ENCODE peak calls at places on chromosomes 7 and 10, in four cellular contexts. X is CD8-positive, alpha-beta T cell; Y is frontal cortex; W is GM12891. I is an unnamed sample.

GRCh38 chr10:27914888-27915287 is 84.0 kb downstream of the ODAD2 start:
- DNase-seq in X (no peak), Y (no peak), W (no peak), I (no peak)

GRCh38 chr10:73591935-73592699 is 975 bp upstream of the USP54 start:
- DNase-seq in X (no peak), Y (peak; percentile 53), W (peak; percentile 19), I (no peak)

GRCh38 chr7:44891372-44891771 is 6.0 kb upstream of the PURB start:
- DNase-seq in X (peak; percentile 58), Y (no peak), W (no peak), I (no peak)

GRCh38 chr7:157490465-157490912 is 153.7 kb downstream of the DNAJB6 start:
- DNase-seq in X (peak; percentile 46), Y (no peak), W (no peak), I (no peak)

GRCh38 chr10:112546474-112546873 is 99.5 kb downstream of the VTI1A start:
- DNase-seq in X (no peak), Y (no peak), W (no peak), I (no peak)

GRCh38 chr7:98852826-98853225 is 17.0 kb downstream of the TMEM130 start:
- DNase-seq in X (no peak), Y (no peak), W (no peak), I (no peak)

GRCh38 chr7:2450198-2451107 is 25.7 kb downstream of the GRIFIN start:
- DNase-seq in X (no peak), Y (no peak), W (no peak), I (no peak)

GRCh38 chr10:35416628-35417625 is 80.6 kb downstream of the CCNY start:
- DNase-seq in X (no peak), Y (no peak), W (no peak), I (no peak)

GRCh38 chr10:119398996-119399395 is 143.5 kb downstream of the RGS10 start:
- DNase-seq in X (no peak), Y (no peak), W (no peak), I (no peak)

GRCh38 chr7:108246227-108246837 is 116.2 kb upstream of the LAMB4 start:
- DNase-seq in X (no peak), Y (no peak), W (no peak), I (no peak)